ENCODE peak calls at places on chromosome 20, in ten cellular contexts. T, K, P, E, J, O, C, L, U and S are unnamed samples.

GRCh38 chr20:2840967-2841531 is 504 bp downstream of the VPS16 start:
- DNase-seq in U (peak), L (peak), P (peak), E (peak), J (peak), O (peak), C (no peak), T (peak), K (no peak), S (no peak)

GRCh38 chr20:2602046-2602735 is 50.2 kb upstream of the NOP56 start:
- DNase-seq in U (peak), O (no peak), J (no peak), E (no peak), K (no peak), L (no peak), T (no peak), C (no peak), P (no peak), S (peak)

GRCh38 chr20:45402946-45403345 is 5.1 kb upstream of the DBNDD2 start:
- DNase-seq in K (no peak), L (peak), C (no peak), T (no peak), E (no peak), U (peak), O (no peak), P (no peak), J (no peak), S (no peak)

GRCh38 chr20:7714549-7714948 is 225.7 kb downstream of the HAO1 start:
- DNase-seq in U (no peak), E (no peak), P (no peak), K (no peak), C (no peak), J (no peak), L (no peak), O (no peak), T (no peak), S (no peak)

GRCh38 chr20:36549942-36550796 is 8.8 kb downstream of the MYL9 start:
- DNase-seq in J (no peak), L (no peak), O (no peak), U (peak), P (no peak), E (no peak), C (peak), T (no peak), K (no peak), S (no peak)

GRCh38 chr20:6122873-6123649 is at the start of gene FERMT1:
- DNase-seq in E (peak), K (no peak), O (peak), U (peak), T (peak), P (peak), L (peak), C (no peak), J (peak), S (peak)

GRCh38 chr20:62644802-62645496 is 2.6 kb downstream of the SLCO4A1 start:
- DNase-seq in K (no peak), T (no peak), E (no peak), L (no peak), P (no peak), O (no peak), U (no peak), J (no peak), C (no peak), S (peak)

GRCh38 chr20:11372831-11373230 is 544.9 kb upstream of the BTBD3 start:
- DNase-seq in U (no peak), J (no peak), T (no peak), L (no peak), O (no peak), E (no peak), K (no peak), P (no peak), C (no peak), S (no peak)

GRCh38 chr20:56796345-56796744 is 167.2 kb downstream of the TFAP2C start:
- DNase-seq in K (no peak), L (no peak), T (no peak), U (no peak), O (no peak), J (no peak), P (no peak), C (no peak), E (no peak), S (no peak)

GRCh38 chr20:14764511-14765369 is 427.3 kb upstream of the FLRT3 start:
- DNase-seq in E (no peak), O (no peak), L (no peak), C (no peak), T (no peak), P (no peak), J (no peak), K (no peak), U (no peak), S (peak)

GRCh38 chr20:57922701-57923100 is 212.9 kb upstream of the PMEPA1 start:
- DNase-seq in K (no peak), O (no peak), P (no peak), E (no peak), J (no peak), T (no peak), L (no peak), C (no peak), U (no peak), S (no peak)

GRCh38 chr20:31494131-31494530 is 19.0 kb downstream of the REM1 start:
- DNase-seq in P (peak), U (peak), T (no peak), J (peak), E (peak), L (no peak), O (peak), C (no peak), K (no peak), S (no peak)

GRCh38 chr20:10428008-10428407 is 6.0 kb downstream of the MKKS start:
- DNase-seq in J (no peak), E (no peak), L (no peak), C (no peak), O (no peak), P (no peak), T (no peak), K (no peak), U (no peak), S (no peak)

GRCh38 chr20:10761786-10762185 is 88.0 kb upstream of the JAG1 start:
- DNase-seq in C (peak), J (peak), K (no peak), E (no peak), L (peak), U (peak), O (no peak), T (peak), P (no peak), S (no peak)

GRCh38 chr20:57964011-57964862 is 254.4 kb upstream of the PMEPA1 start:
- DNase-seq in K (no peak), T (no peak), E (peak), J (no peak), O (no peak), L (peak), P (no peak), C (peak), U (no peak), S (no peak)

GRCh38 chr20:37886851-37887297 is 16.1 kb upstream of the VSTM2L start:
- DNase-seq in L (no peak), E (peak), U (peak), J (no peak), T (no peak), K (no peak), C (no peak), P (no peak), O (no peak), S (no peak)

DNA sequence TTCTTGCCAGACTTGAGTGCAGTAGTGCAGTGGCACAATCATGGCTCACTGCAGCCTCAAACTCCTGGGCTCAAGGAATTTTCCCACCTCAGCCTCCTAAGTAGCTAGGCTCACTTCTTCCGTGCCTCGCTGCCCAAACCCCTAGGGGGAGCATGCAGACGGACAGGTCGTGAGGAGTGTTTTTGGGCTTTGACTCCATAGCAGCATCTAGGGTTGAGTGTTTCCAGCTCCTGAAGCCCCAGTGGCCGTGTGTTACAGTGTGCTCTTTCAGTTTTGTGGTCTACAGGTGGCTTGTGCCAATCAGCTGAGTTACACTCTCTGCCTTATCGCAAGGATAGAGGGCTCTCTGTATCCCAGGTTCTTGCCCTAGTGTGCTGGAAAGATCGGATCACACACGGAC is 33.4 kb downstream of the NCOA3 start:
- DNase-seq in E (no peak), T (no peak), K (no peak), L (no peak), J (no peak), O (peak), U (no peak), C (no peak), P (peak), S (no peak)
- TF ChIP-seq CTCF in E (no peak), T (no peak), K (no peak), L (peak), J (no peak), O (peak), U (peak), C (no peak), P (peak), S (no peak)

GRCh38 chr20:16062661-16063591 is 510.3 kb downstream of the KIF16B start:
- DNase-seq in U (no peak), K (no peak), J (peak), L (peak), C (no peak), P (no peak), T (no peak), E (peak), O (no peak), S (no peak)
- TF ChIP-seq CTCF in U (no peak), K (no peak), J (no peak), L (no peak), C (no peak), P (no peak), T (no peak), E (no peak), O (no peak), S (no peak)

GRCh38 chr20:48791014-48791413 is 36.8 kb downstream of the PREX1 start:
- DNase-seq in T (peak), U (peak), E (no peak), P (no peak), C (no peak), L (peak), K (no peak), O (no peak), J (peak), S (peak)
- TF ChIP-seq CTCF in T (no peak), U (no peak), E (no peak), P (no peak), C (no peak), L (no peak), K (no peak), O (no peak), J (no peak), S (no peak)

DNA sequence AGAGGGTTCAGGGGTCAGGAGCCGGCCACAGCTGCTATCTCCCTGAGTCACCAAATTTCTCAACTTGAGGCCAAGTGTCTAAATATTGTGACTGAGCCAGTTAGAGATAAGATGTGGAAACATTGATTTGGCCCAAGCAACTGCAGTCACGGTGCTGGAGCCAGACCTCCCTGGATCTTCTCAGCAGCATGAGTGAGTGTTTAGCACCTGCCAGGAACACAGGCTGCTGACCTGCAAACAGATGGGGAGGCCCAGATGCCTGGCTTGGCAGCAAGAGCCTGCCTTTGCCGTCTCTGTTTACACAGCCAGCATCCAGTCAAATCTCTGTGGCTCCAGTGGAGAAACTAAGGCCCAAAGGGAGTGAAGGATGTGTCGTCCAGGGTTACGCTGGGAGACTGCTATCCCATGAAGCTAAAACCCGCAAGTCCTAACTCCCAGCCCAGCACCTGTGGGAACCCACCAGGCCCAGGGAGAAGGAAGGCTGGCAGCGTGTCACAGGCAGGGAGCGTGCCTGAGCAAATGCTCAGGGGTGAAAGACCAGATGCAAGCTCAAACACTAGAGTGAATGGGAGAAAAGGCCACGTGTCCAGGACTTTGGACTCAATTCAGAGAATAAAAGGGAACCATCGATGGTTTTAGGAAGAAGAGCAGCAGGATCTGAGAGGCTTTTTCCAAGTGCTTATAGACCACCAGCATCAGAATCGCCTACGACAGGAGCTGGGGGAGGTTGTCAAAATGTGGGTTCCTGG is 15.9 kb upstream of the PTGIS start:
- DNase-seq in T (peak), P (no peak), O (no peak), U (peak), C (peak), L (peak), J (peak), E (peak), K (no peak), S (peak)
- TF ChIP-seq CTCF in T (no peak), P (no peak), O (no peak), U (peak), C (no peak), L (no peak), J (peak), E (no peak), K (no peak), S (no peak)

GRCh38 chr20:25336561-25337422 is 53.8 kb downstream of the ABHD12 start:
- DNase-seq in J (peak), L (peak), C (no peak), E (no peak), K (no peak), U (peak), T (no peak), O (peak), P (peak), S (no peak)
- TF ChIP-seq CTCF in J (peak), L (peak), C (peak), E (peak), K (no peak), U (peak), T (no peak), O (peak), P (no peak), S (peak)

DNA sequence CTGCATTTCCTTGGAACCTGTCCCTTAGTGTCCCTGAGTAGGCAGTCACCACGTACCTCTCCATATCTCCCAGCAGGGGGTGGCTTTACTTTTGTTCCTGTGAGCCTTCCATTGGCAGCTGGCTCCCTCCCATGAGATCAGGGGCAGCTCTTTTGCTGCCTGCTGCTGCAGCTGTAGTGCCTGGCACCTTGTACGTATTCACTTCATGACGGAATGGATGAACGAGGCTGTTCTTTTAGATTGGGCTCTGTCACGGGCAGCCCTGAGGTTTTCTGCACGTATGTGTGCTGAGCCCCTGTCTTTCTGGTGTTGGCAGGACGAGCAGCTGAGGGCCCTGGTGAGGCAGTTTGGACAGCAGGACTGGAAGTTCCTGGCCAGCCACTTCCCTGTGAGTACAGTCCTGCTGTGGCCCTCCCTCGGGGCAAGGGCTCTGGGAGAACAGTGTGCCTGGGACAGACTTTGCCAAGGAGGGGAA is 14.6 kb downstream of the MYBL2 start:
- DNase-seq in E (peak), U (no peak), T (no peak), C (no peak), O (no peak), J (no peak), P (no peak), K (peak), L (no peak), S (peak)
- TF ChIP-seq CTCF in E (peak), U (no peak), T (no peak), C (no peak), O (no peak), J (peak), P (no peak), K (no peak), L (no peak), S (peak)

GRCh38 chr20:63955846-63956663 is at the start of gene UCKL1:
- DNase-seq in O (peak), L (peak), E (peak), K (peak), T (peak), J (peak), U (peak), P (peak), C (peak), S (peak)
- TF ChIP-seq CTCF in O (no peak), L (no peak), E (no peak), K (no peak), T (no peak), J (no peak), U (no peak), P (no peak), C (no peak), S (no peak)